ENCODE peak calls at places on chromosomes 12 and 14, in six cellular contexts. D, P, H, Z, V and N are unnamed samples.

GRCh38 chr14:101972126-101972785 is 7.9 kb downstream of the DYNC1H1 start:
- DNase-seq in Z (peak), V (peak), H (peak), D (peak), P (no peak), N (no peak)

GRCh38 chr12:66901136-66901932 is 222.5 kb upstream of the GRIP1 start:
- DNase-seq in H (no peak), V (no peak), Z (no peak), D (no peak), P (no peak), N (no peak)

GRCh38 chr14:38108681-38109080 is 99.0 kb upstream of the SSTR1 start:
- DNase-seq in P (no peak), V (peak), H (no peak), Z (peak), D (no peak), N (no peak)

GRCh38 chr12:98736352-98737326 is 91.5 kb downstream of the APAF1 start:
- DNase-seq in H (no peak), D (no peak), Z (no peak), P (no peak), V (no peak), N (peak)

GRCh38 chr14:28751467-28752058 is 15.0 kb upstream of the FOXG1 start:
- DNase-seq in V (peak), D (no peak), Z (peak), P (peak), H (no peak), N (peak)

GRCh38 chr12:50132505-50133135 is 20.6 kb downstream of the COX14 start:
- DNase-seq in H (no peak), V (peak), Z (peak), D (no peak), P (no peak), N (peak)

GRCh38 chr12:2094597-2094996 is 41.8 kb downstream of the CACNA1C start:
- DNase-seq in P (no peak), H (no peak), Z (no peak), D (no peak), V (no peak), N (no peak)

GRCh38 chr14:61470261-61470953 is 149.0 kb downstream of the PRKCH start:
- DNase-seq in H (peak), D (no peak), P (no peak), V (peak), Z (peak), N (no peak)

GRCh38 chr12:6903712-6904111 is 910 bp upstream of the LRRC23 start:
- DNase-seq in Z (no peak), V (no peak), H (no peak), D (no peak), P (no peak), N (no peak)

GRCh38 chr12:108816652-108817335 is 40.6 kb downstream of the SSH1 start:
- DNase-seq in P (no peak), H (peak), Z (no peak), V (no peak), D (peak), N (no peak)

GRCh38 chr12:90010089-90010488 is 301.5 kb upstream of the ATP2B1 start:
- DNase-seq in H (no peak), V (no peak), Z (no peak), P (no peak), D (no peak), N (no peak)

GRCh38 chr12:130870442-130871285 is 1.2 kb upstream of the RAN start:
- DNase-seq in D (peak), V (peak), H (peak), P (peak), Z (no peak), N (peak)

GRCh38 chr14:55438066-55438683 is 2.2 kb downstream of the TBPL2 start:
- DNase-seq in D (no peak), P (no peak), Z (no peak), V (no peak), H (no peak), N (peak)

GRCh38 chr14:50859296-50859624 is 12.6 kb upstream of the ABHD12B start:
- DNase-seq in D (no peak), Z (no peak), H (no peak), P (no peak), V (no peak), N (no peak)

GRCh38 chr14:35504260-35504659 is 29.7 kb upstream of the INSM2 start:
- DNase-seq in Z (no peak), V (no peak), H (no peak), P (no peak), D (no peak), N (no peak)

GRCh38 chr12:58566599-58566998 is 353.7 kb downstream of the LRIG3 start:
- DNase-seq in V (peak), D (no peak), P (no peak), Z (peak), H (no peak), N (no peak)

GRCh38 chr14:68811161-68811560 is 18.3 kb upstream of the ZFP36L1 start:
- DNase-seq in H (no peak), P (no peak), D (no peak), V (no peak), Z (no peak), N (no peak)

GRCh38 chr14:75927564-75928087 is 54.2 kb downstream of the TGFB3 start:
- DNase-seq in P (no peak), V (no peak), H (no peak), D (no peak), Z (no peak), N (no peak)

GRCh38 chr12:46454981-46455380 is 82.4 kb upstream of the SLC38A2 start:
- DNase-seq in P (no peak), Z (no peak), V (no peak), H (no peak), D (no peak), N (no peak)

GRCh38 chr12:9707864-9708808 is 24.8 kb downstream of the CLECL1 start:
- DNase-seq in Z (no peak), H (peak), D (no peak), V (peak), P (peak), N (peak)

GRCh38 chr14:105647784-105648608 is 121.6 kb downstream of the TMEM121 start:
- DNase-seq in D (peak), Z (no peak), P (no peak), H (no peak), V (no peak), N (no peak)

GRCh38 chr14:56794088-56794556 is 16.2 kb downstream of the OTX2 start:
- DNase-seq in Z (no peak), H (no peak), V (no peak), D (no peak), P (no peak), N (no peak)

GRCh38 chr12:120540445-120540844 is 6.3 kb downstream of the RNF10 start:
- DNase-seq in P (no peak), Z (no peak), H (no peak), V (no peak), D (no peak), N (no peak)

GRCh38 chr14:81302613-81303012 is 81.9 kb upstream of the GTF2A1 start:
- DNase-seq in Z (no peak), D (no peak), V (no peak), P (no peak), H (no peak), N (no peak)